ENCODE peak calls at places on chromosomes 1 and 21, in eight cellular contexts. A, E, O, U, L, Y, G and H are unnamed samples.

GRCh38 chr21:35850542-35851103 is 209.7 kb downstream of the SETD4 start:
- DNase-seq in A (no peak), E (no peak), O (no peak), U (no peak), L (peak; percentile 39), Y (no peak), G (no peak), H (no peak)

GRCh38 chr1:116218922-116219321 is 107.7 kb downstream of the MAB21L3 start:
- DNase-seq in A (no peak), E (no peak), O (no peak), U (no peak), L (no peak), Y (no peak), G (no peak), H (no peak)

GRCh38 chr1:54120698-54121481 is 31.9 kb downstream of the CDCP2 start:
- DNase-seq in A (no peak), E (no peak), O (no peak), U (no peak), L (no peak), Y (no peak), G (no peak), H (no peak)

GRCh38 chr1:149966405-149966804 is 29.7 kb upstream of the MTMR11 start:
- DNase-seq in A (no peak), E (no peak), O (no peak), U (no peak), L (no peak), Y (no peak), G (peak; percentile 58), H (no peak)

GRCh38 chr1:181632492-181632891 is 149.2 kb downstream of the CACNA1E start:
- DNase-seq in A (peak; percentile 31), E (no peak), O (no peak), U (no peak), L (no peak), Y (no peak), G (no peak), H (no peak)

GRCh38 chr1:220920967-220921366 is 41.7 kb downstream of the HLX start:
- DNase-seq in A (no peak), E (no peak), O (no peak), U (no peak), L (no peak), Y (no peak), G (no peak), H (no peak)

GRCh38 chr1:67952071-67952470 is 98.4 kb downstream of the DIRAS3 start:
- DNase-seq in A (no peak), E (no peak), O (no peak), U (no peak), L (no peak), Y (no peak), G (peak; percentile 56), H (no peak)

GRCh38 chr1:173409613-173410012 is 67.5 kb upstream of the PRDX6 start:
- DNase-seq in A (no peak), E (peak; percentile 55), O (no peak), U (peak; percentile 68), L (peak; percentile 90), Y (no peak), G (peak; percentile 76), H (no peak)

GRCh38 chr1:225158291-225158690 is 228.8 kb downstream of the DNAH14 start:
- DNase-seq in A (no peak), E (no peak), O (no peak), U (no peak), L (no peak), Y (no peak), G (no peak), H (no peak)

GRCh38 chr1:92989936-92990582 is 28.8 kb upstream of the DIPK1A start:
- DNase-seq in A (no peak), E (no peak), O (no peak), U (peak; percentile 72), L (peak; percentile 19), Y (no peak), G (peak; percentile 63), H (no peak)

GRCh38 chr21:38831526-38832467 is 26.1 kb downstream of the ETS2 start:
- DNase-seq in A (peak; percentile 79), E (peak; percentile 77), O (no peak), U (peak; percentile 89), L (peak; percentile 97), Y (peak; percentile 10), G (peak; percentile 98), H (peak; percentile 26)

GRCh38 chr1:201714542-201715276 is 114.2 kb upstream of the IPO9 start:
- DNase-seq in A (peak; percentile 66), E (no peak), O (no peak), U (peak; percentile 100), L (peak; percentile 99), Y (no peak), G (peak; percentile 100), H (peak; percentile 90)

GRCh38 chr1:65209005-65209885 is 61.2 kb downstream of the AK4 start:
- DNase-seq in A (peak; percentile 77), E (peak; percentile 54), O (peak; percentile 44), U (peak; percentile 47), L (peak; percentile 44), Y (no peak), G (peak; percentile 47), H (peak; percentile 4)

GRCh38 chr1:116289219-116289618 is 83.8 kb upstream of the ATP1A1 start:
- DNase-seq in A (no peak), E (no peak), O (no peak), U (peak; percentile 8), L (peak; percentile 22), Y (no peak), G (no peak), H (no peak)

GRCh38 chr1:247336390-247336789 is 4.7 kb upstream of the ZNF496 start:
- DNase-seq in A (no peak), E (no peak), O (no peak), U (no peak), L (no peak), Y (no peak), G (no peak), H (no peak)